ENCODE peak calls at places on chromosomes 12 and 14, in five cellular contexts. One of them, this sample, is unnamed.

GRCh38 chr12:1808798-1809480 is 11.4 kb upstream of the LRTM2 start:
- DNase-seq in GM13976: no peak
- DNase-seq in psoas muscle: peak; percentile 23
- DNase-seq in CD4-positive, alpha-beta T cell: no peak
- DNase-seq in brain microvascular endothelial cell: no peak
- DNase-seq in this sample: peak; percentile 71

GRCh38 chr14:100438271-100438670 is 115.1 kb downstream of the SLC25A47 start:
- DNase-seq in GM13976: no peak
- DNase-seq in psoas muscle: no peak
- DNase-seq in CD4-positive, alpha-beta T cell: no peak
- DNase-seq in brain microvascular endothelial cell: no peak
- DNase-seq in this sample: no peak

GRCh38 chr14:91501951-91502930 is 7.9 kb downstream of the PPP4R3A start:
- DNase-seq in GM13976: no peak
- DNase-seq in psoas muscle: no peak
- DNase-seq in CD4-positive, alpha-beta T cell: no peak
- DNase-seq in brain microvascular endothelial cell: no peak
- DNase-seq in this sample: no peak

GRCh38 chr12:119660074-119660473 is 7.9 kb upstream of the PRKAB1 start:
- DNase-seq in GM13976: no peak
- DNase-seq in psoas muscle: no peak
- DNase-seq in CD4-positive, alpha-beta T cell: no peak
- DNase-seq in brain microvascular endothelial cell: no peak
- DNase-seq in this sample: no peak

GRCh38 chr14:21541413-21542074 is 15.4 kb upstream of the SALL2 start:
- DNase-seq in GM13976: no peak
- DNase-seq in psoas muscle: no peak
- DNase-seq in CD4-positive, alpha-beta T cell: no peak
- DNase-seq in brain microvascular endothelial cell: no peak
- DNase-seq in this sample: no peak

GRCh38 chr14:25396128-25396527 is 346.2 kb upstream of the STXBP6 start:
- DNase-seq in GM13976: no peak
- DNase-seq in psoas muscle: no peak
- DNase-seq in CD4-positive, alpha-beta T cell: no peak
- DNase-seq in brain microvascular endothelial cell: no peak
- DNase-seq in this sample: no peak

GRCh38 chr12:125220404-125221273 is 155.4 kb downstream of the AACS start:
- DNase-seq in GM13976: no peak
- DNase-seq in psoas muscle: no peak
- DNase-seq in CD4-positive, alpha-beta T cell: no peak
- DNase-seq in brain microvascular endothelial cell: no peak
- DNase-seq in this sample: no peak

GRCh38 chr14:81436296-81437138 is 36.4 kb upstream of the STON2 start:
- DNase-seq in GM13976: peak; percentile 85
- DNase-seq in psoas muscle: peak; percentile 90
- DNase-seq in CD4-positive, alpha-beta T cell: no peak
- DNase-seq in brain microvascular endothelial cell: peak; percentile 23
- DNase-seq in this sample: no peak

GRCh38 chr12:12823308-12823707 is 10.2 kb downstream of the DDX47 start:
- DNase-seq in GM13976: no peak
- DNase-seq in psoas muscle: no peak
- DNase-seq in CD4-positive, alpha-beta T cell: no peak
- DNase-seq in brain microvascular endothelial cell: peak; percentile 83
- DNase-seq in this sample: no peak

GRCh38 chr12:76413121-76413520 is 64.9 kb upstream of the BBS10 start:
- DNase-seq in GM13976: no peak
- DNase-seq in psoas muscle: no peak
- DNase-seq in CD4-positive, alpha-beta T cell: no peak
- DNase-seq in brain microvascular endothelial cell: no peak
- DNase-seq in this sample: no peak
- TF ChIP-seq CTCF in GM13976: no peak
- TF ChIP-seq CTCF in psoas muscle: no peak
- TF ChIP-seq CTCF in CD4-positive, alpha-beta T cell: no peak
- TF ChIP-seq CTCF in brain microvascular endothelial cell: no peak
- TF ChIP-seq CTCF in this sample: no peak

DNA sequence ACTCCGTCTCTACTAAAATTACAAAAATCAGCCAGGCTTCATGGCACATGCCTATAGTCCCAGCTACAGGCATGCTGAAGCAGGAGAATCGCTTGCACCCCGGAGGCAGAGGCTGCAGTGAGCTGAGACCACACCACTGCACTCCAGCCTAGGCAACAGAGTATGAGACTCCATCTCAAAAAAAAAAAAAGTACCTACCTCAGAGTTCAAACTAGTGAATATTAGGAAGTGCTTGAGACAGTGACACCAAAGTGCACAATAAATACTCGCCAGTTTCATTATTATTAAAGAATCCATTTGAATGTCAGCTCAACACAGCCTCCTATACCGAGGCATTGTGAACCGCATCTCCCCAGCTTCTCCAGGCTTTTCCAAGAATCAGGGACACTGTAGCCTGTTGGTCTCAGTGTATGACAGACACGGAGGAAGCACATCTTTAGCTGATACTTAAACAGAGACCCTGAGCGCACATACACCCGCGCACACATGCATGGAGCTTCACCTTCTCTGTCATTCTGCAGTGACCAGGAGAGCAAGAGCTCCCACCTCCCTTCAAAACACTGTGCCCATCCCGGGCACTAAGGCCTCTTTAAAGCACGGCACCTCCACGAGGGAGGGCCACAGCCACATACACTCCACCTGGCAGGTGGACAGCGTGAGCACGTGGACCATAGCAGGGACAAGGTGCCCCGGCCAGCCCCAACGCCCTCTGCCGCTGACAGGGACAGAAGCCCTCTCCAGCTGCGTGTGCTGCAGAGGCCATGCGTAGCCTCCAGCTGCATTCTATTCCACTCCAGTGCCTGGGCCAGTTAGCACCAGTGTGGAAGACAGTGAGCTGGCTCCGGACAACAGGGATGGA is 5.2 kb downstream of the GAPDH start:
- DNase-seq in GM13976: no peak
- DNase-seq in psoas muscle: no peak
- DNase-seq in CD4-positive, alpha-beta T cell: no peak
- DNase-seq in brain microvascular endothelial cell: no peak
- DNase-seq in this sample: no peak
- TF ChIP-seq CTCF in GM13976: no peak
- TF ChIP-seq CTCF in psoas muscle: no peak
- TF ChIP-seq CTCF in CD4-positive, alpha-beta T cell: no peak
- TF ChIP-seq CTCF in brain microvascular endothelial cell: no peak
- TF ChIP-seq CTCF in this sample: no peak

GRCh38 chr12:106357549-106358409 is at the start of gene POLR3B:
- DNase-seq in GM13976: peak; percentile 95
- DNase-seq in psoas muscle: peak; percentile 98
- DNase-seq in CD4-positive, alpha-beta T cell: peak; percentile 96
- DNase-seq in brain microvascular endothelial cell: peak; percentile 96
- DNase-seq in this sample: peak; percentile 98

GRCh38 chr12:106360400-106360994 is 2.9 kb downstream of the POLR3B start:
- DNase-seq in GM13976: no peak
- DNase-seq in psoas muscle: no peak
- DNase-seq in CD4-positive, alpha-beta T cell: no peak
- DNase-seq in brain microvascular endothelial cell: no peak
- DNase-seq in this sample: no peak

GRCh38 chr12:106359620-106360399 is 2.3 kb downstream of the POLR3B start:
- DNase-seq in GM13976: no peak
- DNase-seq in psoas muscle: no peak
- DNase-seq in CD4-positive, alpha-beta T cell: no peak
- DNase-seq in brain microvascular endothelial cell: no peak
- DNase-seq in this sample: no peak

GRCh38 chr12:106362971-106363370 is 5.4 kb downstream of the POLR3B start:
- DNase-seq in GM13976: no peak
- DNase-seq in psoas muscle: no peak
- DNase-seq in CD4-positive, alpha-beta T cell: no peak
- DNase-seq in brain microvascular endothelial cell: no peak
- DNase-seq in this sample: no peak

GRCh38 chr12:106358410-106359241 is 1.1 kb downstream of the POLR3B start:
- DNase-seq in GM13976: no peak
- DNase-seq in psoas muscle: peak; percentile 75
- DNase-seq in CD4-positive, alpha-beta T cell: no peak
- DNase-seq in brain microvascular endothelial cell: peak; percentile 86
- DNase-seq in this sample: no peak
- TF ChIP-seq CTCF in GM13976: no peak
- TF ChIP-seq CTCF in psoas muscle: no peak
- TF ChIP-seq CTCF in CD4-positive, alpha-beta T cell: no peak
- TF ChIP-seq CTCF in brain microvascular endothelial cell: peak; percentile 6
- TF ChIP-seq CTCF in this sample: no peak

GRCh38 chr14:67514650-67515385 is 18.3 kb upstream of the PLEKHH1 start:
- DNase-seq in GM13976: peak; percentile 75
- DNase-seq in psoas muscle: peak; percentile 66
- DNase-seq in CD4-positive, alpha-beta T cell: peak; percentile 35
- DNase-seq in brain microvascular endothelial cell: peak; percentile 7
- DNase-seq in this sample: no peak

GRCh38 chr14:67515386-67516079 is 17.6 kb upstream of the PLEKHH1 start:
- DNase-seq in GM13976: peak; percentile 79
- DNase-seq in psoas muscle: peak; percentile 49
- DNase-seq in CD4-positive, alpha-beta T cell: no peak
- DNase-seq in brain microvascular endothelial cell: no peak
- DNase-seq in this sample: no peak

GRCh38 chr14:67519406-67519805 is 13.7 kb upstream of the PLEKHH1 start:
- DNase-seq in GM13976: no peak
- DNase-seq in psoas muscle: no peak
- DNase-seq in CD4-positive, alpha-beta T cell: no peak
- DNase-seq in brain microvascular endothelial cell: no peak
- DNase-seq in this sample: no peak

GRCh38 chr14:67516679-67517078 is 16.4 kb upstream of the PLEKHH1 start:
- DNase-seq in GM13976: no peak
- DNase-seq in psoas muscle: no peak
- DNase-seq in CD4-positive, alpha-beta T cell: no peak
- DNase-seq in brain microvascular endothelial cell: no peak
- DNase-seq in this sample: no peak

DNA sequence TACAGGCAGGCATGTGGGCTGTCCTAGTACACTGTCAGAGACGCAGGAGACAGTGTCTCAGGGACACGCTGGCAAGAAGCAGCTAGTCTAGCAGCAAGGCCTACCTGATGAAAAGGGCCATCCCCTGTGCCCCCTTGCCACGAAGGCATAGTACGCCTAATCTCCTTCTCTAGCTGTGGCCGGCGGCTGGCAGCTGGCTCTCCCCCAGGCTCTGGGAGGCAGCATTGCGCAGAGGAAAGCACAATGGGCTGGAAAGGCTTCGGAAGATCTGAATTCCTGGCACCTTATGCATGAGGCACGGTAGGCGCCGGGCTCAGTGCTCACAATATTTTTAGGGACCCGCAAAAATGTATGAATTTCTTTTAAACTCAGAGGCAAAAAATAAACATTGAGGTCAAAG is 16.0 kb upstream of the PLEKHH1 start:
- DNase-seq in GM13976: no peak
- DNase-seq in psoas muscle: no peak
- DNase-seq in CD4-positive, alpha-beta T cell: no peak
- DNase-seq in brain microvascular endothelial cell: no peak
- DNase-seq in this sample: no peak
- TF ChIP-seq CTCF in GM13976: no peak
- TF ChIP-seq CTCF in psoas muscle: no peak
- TF ChIP-seq CTCF in CD4-positive, alpha-beta T cell: no peak
- TF ChIP-seq CTCF in brain microvascular endothelial cell: peak; percentile 42
- TF ChIP-seq CTCF in this sample: peak; percentile 33

GRCh38 chr14:68283378-68284123 is 464.0 kb downstream of the RAD51B start:
- DNase-seq in GM13976: no peak
- DNase-seq in psoas muscle: peak; percentile 62
- DNase-seq in CD4-positive, alpha-beta T cell: peak; percentile 50
- DNase-seq in brain microvascular endothelial cell: no peak
- DNase-seq in this sample: no peak
- TF ChIP-seq CTCF in GM13976: no peak
- TF ChIP-seq CTCF in psoas muscle: no peak
- TF ChIP-seq CTCF in CD4-positive, alpha-beta T cell: peak; percentile 23
- TF ChIP-seq CTCF in brain microvascular endothelial cell: no peak
- TF ChIP-seq CTCF in this sample: no peak

GRCh38 chr14:102545461-102546265 is 36.1 kb upstream of the ANKRD9 start:
- DNase-seq in GM13976: no peak
- DNase-seq in psoas muscle: no peak
- DNase-seq in CD4-positive, alpha-beta T cell: no peak
- DNase-seq in brain microvascular endothelial cell: no peak
- DNase-seq in this sample: no peak
- TF ChIP-seq CTCF in GM13976: no peak
- TF ChIP-seq CTCF in psoas muscle: no peak
- TF ChIP-seq CTCF in CD4-positive, alpha-beta T cell: no peak
- TF ChIP-seq CTCF in brain microvascular endothelial cell: peak; percentile 39
- TF ChIP-seq CTCF in this sample: no peak